ENCODE peak calls at places on chromosomes 4 and X, in eight cellular contexts. One of them, this sample, is unnamed.
A peak's percentile ranks its signal among the peaks of the same experiment; 100 is the strongest.

GRCh38 chr4:75542824-75543223 is 13.0 kb upstream of the ODAPH start:
- DNase-seq in fibroblast of lung: peak; percentile 95
- DNase-seq in GM12878: no peak
- DNase-seq in mesenchymal stem cell: peak; percentile 66
- DNase-seq in A549: no peak
- DNase-seq in K562: no peak
- DNase-seq in H9: no peak
- DNase-seq in mammary epithelial cell: peak; percentile 99
- DNase-seq in this sample: peak; percentile 86

GRCh38 chrX:72306851-72307645 is 1.3 kb upstream of the CITED1 start:
- DNase-seq in fibroblast of lung: peak; percentile 73
- DNase-seq in GM12878: no peak
- DNase-seq in mesenchymal stem cell: peak; percentile 73
- DNase-seq in A549: peak; percentile 67
- DNase-seq in K562: peak; percentile 57
- DNase-seq in H9: peak; percentile 60
- DNase-seq in mammary epithelial cell: peak; percentile 70
- DNase-seq in this sample: peak; percentile 96

GRCh38 chrX:71671043-71671829 is 3.9 kb downstream of the LOC101059915 start:
- DNase-seq in fibroblast of lung: no peak
- DNase-seq in GM12878: no peak
- DNase-seq in mesenchymal stem cell: no peak
- DNase-seq in A549: no peak
- DNase-seq in K562: no peak
- DNase-seq in H9: no peak
- DNase-seq in mammary epithelial cell: peak; percentile 70
- DNase-seq in this sample: no peak

GRCh38 chrX:151386838-151387459 is 10.1 kb upstream of the VMA21 start:
- DNase-seq in fibroblast of lung: no peak
- DNase-seq in GM12878: no peak
- DNase-seq in mesenchymal stem cell: no peak
- DNase-seq in A549: no peak
- DNase-seq in K562: no peak
- DNase-seq in H9: no peak
- DNase-seq in mammary epithelial cell: no peak
- DNase-seq in this sample: no peak

GRCh38 chrX:133980832-133981588 is 4.4 kb downstream of the GPC3 start:
- DNase-seq in fibroblast of lung: no peak
- DNase-seq in GM12878: no peak
- DNase-seq in mesenchymal stem cell: no peak
- DNase-seq in A549: no peak
- DNase-seq in K562: no peak
- DNase-seq in H9: no peak
- DNase-seq in mammary epithelial cell: no peak
- DNase-seq in this sample: no peak

GRCh38 chrX:39903937-39904336 is 193.8 kb downstream of the BCOR start:
- DNase-seq in fibroblast of lung: peak; percentile 69
- DNase-seq in GM12878: no peak
- DNase-seq in mesenchymal stem cell: no peak
- DNase-seq in A549: peak; percentile 35
- DNase-seq in K562: no peak
- DNase-seq in H9: no peak
- DNase-seq in mammary epithelial cell: peak; percentile 71
- DNase-seq in this sample: peak; percentile 84

GRCh38 chrX:22974616-22975015 is 25.1 kb upstream of the DDX53 start:
- DNase-seq in fibroblast of lung: peak; percentile 25
- DNase-seq in GM12878: no peak
- DNase-seq in mesenchymal stem cell: no peak
- DNase-seq in A549: no peak
- DNase-seq in K562: no peak
- DNase-seq in H9: no peak
- DNase-seq in mammary epithelial cell: no peak
- DNase-seq in this sample: no peak

GRCh38 chr4:175531405-175532091 is 280.5 kb downstream of the GPM6A start:
- DNase-seq in fibroblast of lung: peak; percentile 88
- DNase-seq in GM12878: no peak
- DNase-seq in mesenchymal stem cell: peak; percentile 14
- DNase-seq in A549: peak; percentile 7
- DNase-seq in K562: no peak
- DNase-seq in H9: no peak
- DNase-seq in mammary epithelial cell: peak; percentile 52
- DNase-seq in this sample: peak; percentile 86

GRCh38 chr4:138910914-138911336 is 104.7 kb upstream of the NOCT start:
- DNase-seq in fibroblast of lung: peak; percentile 83
- DNase-seq in GM12878: no peak
- DNase-seq in mesenchymal stem cell: peak; percentile 99
- DNase-seq in A549: peak; percentile 57
- DNase-seq in K562: peak; percentile 92
- DNase-seq in H9: peak; percentile 69
- DNase-seq in mammary epithelial cell: peak; percentile 87
- DNase-seq in this sample: no peak

GRCh38 chrX:119359618-119360382 is 39.3 kb upstream of the SLC25A43 start:
- DNase-seq in fibroblast of lung: no peak
- DNase-seq in GM12878: no peak
- DNase-seq in mesenchymal stem cell: no peak
- DNase-seq in A549: no peak
- DNase-seq in K562: no peak
- DNase-seq in H9: no peak
- DNase-seq in mammary epithelial cell: no peak
- DNase-seq in this sample: peak; percentile 53

GRCh38 chrX:31459361-31459760 is 387.5 kb upstream of the FTHL17 start:
- DNase-seq in fibroblast of lung: peak; percentile 46
- DNase-seq in GM12878: no peak
- DNase-seq in mesenchymal stem cell: no peak
- DNase-seq in A549: no peak
- DNase-seq in K562: no peak
- DNase-seq in H9: no peak
- DNase-seq in mammary epithelial cell: no peak
- DNase-seq in this sample: no peak

GRCh38 chr4:38026138-38026740 is 66.0 kb downstream of the PTTG2 start:
- DNase-seq in fibroblast of lung: no peak
- DNase-seq in GM12878: no peak
- DNase-seq in mesenchymal stem cell: no peak
- DNase-seq in A549: no peak
- DNase-seq in K562: no peak
- DNase-seq in H9: no peak
- DNase-seq in mammary epithelial cell: no peak
- DNase-seq in this sample: no peak

GRCh38 chr4:90840828-90841227 is 713.6 kb downstream of the CCSER1 start:
- DNase-seq in fibroblast of lung: no peak
- DNase-seq in GM12878: no peak
- DNase-seq in mesenchymal stem cell: no peak
- DNase-seq in A549: no peak
- DNase-seq in K562: no peak
- DNase-seq in H9: no peak
- DNase-seq in mammary epithelial cell: peak; percentile 78
- DNase-seq in this sample: peak; percentile 1

DNA sequence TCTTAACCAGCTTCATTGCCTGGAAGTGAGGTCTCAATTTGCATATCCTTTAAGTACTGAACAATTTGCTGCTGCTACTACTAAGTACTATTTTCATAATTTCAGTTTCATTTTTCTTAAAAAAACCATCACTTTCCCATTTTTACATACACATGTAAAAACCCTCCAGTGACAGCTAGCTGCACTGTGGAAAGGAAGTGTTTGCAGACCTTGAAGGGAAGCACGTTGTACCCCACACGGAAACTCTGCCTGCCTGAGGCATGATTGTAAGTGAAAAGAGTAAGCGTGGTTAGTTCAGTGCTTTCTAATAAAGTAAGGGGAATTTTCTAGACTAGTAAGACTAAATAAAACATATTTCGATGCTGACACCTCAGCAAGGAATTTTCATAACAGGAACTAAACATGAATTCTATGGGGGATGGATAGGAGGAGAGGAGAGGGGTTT is 103.6 kb downstream of the RAPGEF2 start:
- DNase-seq in fibroblast of lung: peak; percentile 69
- DNase-seq in GM12878: peak; percentile 83
- DNase-seq in mesenchymal stem cell: peak; percentile 21
- DNase-seq in A549: no peak
- DNase-seq in K562: no peak
- DNase-seq in H9: no peak
- DNase-seq in mammary epithelial cell: peak; percentile 60
- DNase-seq in this sample: peak; percentile 55
- H3K4me1 ChIP-seq in fibroblast of lung: peaks cover 5% of the 10 kb centered on the region
- H3K4me1 ChIP-seq in GM12878: peaks cover 27% of the 10 kb centered on the region
- H3K4me1 ChIP-seq in mesenchymal stem cell: no peaks in the 10 kb centered on the region
- H3K4me1 ChIP-seq in A549: peaks cover 6% of the 10 kb centered on the region
- H3K4me1 ChIP-seq in K562: no peaks in the 10 kb centered on the region
- H3K4me1 ChIP-seq in H9: no peaks in the 10 kb centered on the region
- H3K4me1 ChIP-seq in mammary epithelial cell: peaks cover 7% of the 10 kb centered on the region
- H3K4me1 ChIP-seq in this sample: peaks cover 13% of the 10 kb centered on the region

DNA sequence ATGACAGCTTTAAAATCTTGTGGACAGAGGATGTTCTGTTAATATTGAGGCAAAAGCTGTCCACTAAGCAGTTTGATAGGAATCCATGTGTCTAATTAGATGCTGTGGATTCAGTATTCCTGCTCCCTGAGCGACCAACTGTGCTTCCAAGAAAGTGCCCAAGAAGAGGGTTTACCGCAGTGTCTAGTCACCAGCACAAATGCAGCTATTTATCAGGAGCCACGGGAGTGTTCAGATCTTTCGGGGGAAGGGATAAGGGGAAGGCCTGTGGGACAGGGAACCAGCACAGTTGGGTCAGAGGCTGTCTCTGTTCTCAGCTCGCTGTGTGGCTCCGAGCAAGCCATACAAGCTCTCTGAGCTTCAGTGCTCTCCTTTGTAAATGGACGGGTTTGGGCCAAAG is 132.9 kb downstream of the AFAP1 start:
- DNase-seq in fibroblast of lung: peak; percentile 63
- DNase-seq in GM12878: no peak
- DNase-seq in mesenchymal stem cell: peak; percentile 63
- DNase-seq in A549: no peak
- DNase-seq in K562: no peak
- DNase-seq in H9: no peak
- DNase-seq in mammary epithelial cell: no peak
- DNase-seq in this sample: peak; percentile 59
- H3K4me2 ChIP-seq in fibroblast of lung: no peak overlapping the region
- H3K4me2 ChIP-seq in GM12878: no peak overlapping the region
- H3K4me2 ChIP-seq in mesenchymal stem cell: no peak overlapping the region
- H3K4me2 ChIP-seq in A549: peak overlapping the region; percentile 80
- H3K4me2 ChIP-seq in K562: no peak overlapping the region
- H3K4me2 ChIP-seq in H9: no peak overlapping the region
- H3K4me2 ChIP-seq in mammary epithelial cell: no peak overlapping the region
- H3K4me2 ChIP-seq in this sample: no peak overlapping the region

GRCh38 chr4:114192854-114193253 is 213.4 kb upstream of the ARSJ start:
- DNase-seq in fibroblast of lung: no peak
- DNase-seq in GM12878: no peak
- DNase-seq in mesenchymal stem cell: no peak
- DNase-seq in A549: no peak
- DNase-seq in K562: no peak
- DNase-seq in H9: no peak
- DNase-seq in mammary epithelial cell: no peak
- DNase-seq in this sample: no peak

GRCh38 chr4:114184901-114185300 is 205.5 kb upstream of the ARSJ start:
- DNase-seq in fibroblast of lung: no peak
- DNase-seq in GM12878: no peak
- DNase-seq in mesenchymal stem cell: no peak
- DNase-seq in A549: no peak
- DNase-seq in K562: no peak
- DNase-seq in H9: no peak
- DNase-seq in mammary epithelial cell: no peak
- DNase-seq in this sample: no peak

GRCh38 chr4:114191496-114191895 is 212.0 kb upstream of the ARSJ start:
- DNase-seq in fibroblast of lung: no peak
- DNase-seq in GM12878: no peak
- DNase-seq in mesenchymal stem cell: no peak
- DNase-seq in A549: no peak
- DNase-seq in K562: no peak
- DNase-seq in H9: no peak
- DNase-seq in mammary epithelial cell: no peak
- DNase-seq in this sample: no peak

DNA sequence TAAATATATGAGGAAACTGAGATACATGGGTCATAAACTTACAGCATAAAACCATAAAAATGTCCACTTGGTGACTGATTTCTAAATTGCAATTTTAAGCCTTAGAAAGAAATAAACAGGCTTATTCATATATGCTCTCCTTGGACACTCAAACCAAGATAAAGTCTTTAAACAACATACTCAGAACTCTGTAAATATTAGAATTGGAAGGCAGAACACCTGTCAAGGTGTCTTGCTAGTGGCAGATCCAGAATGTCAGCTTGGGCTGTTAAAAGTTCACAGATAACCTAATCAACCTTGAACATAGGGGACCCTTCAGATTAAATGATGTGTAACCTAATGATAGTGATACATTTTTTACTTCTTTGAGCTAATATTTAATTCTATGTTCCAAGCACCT is 208.1 kb upstream of the ARSJ start:
- DNase-seq in fibroblast of lung: no peak
- DNase-seq in GM12878: no peak
- DNase-seq in mesenchymal stem cell: no peak
- DNase-seq in A549: no peak
- DNase-seq in K562: no peak
- DNase-seq in H9: no peak
- DNase-seq in mammary epithelial cell: no peak
- DNase-seq in this sample: no peak
- H3K4me1 ChIP-seq in fibroblast of lung: no peaks in the 10 kb centered on the region
- H3K4me1 ChIP-seq in GM12878: no peaks in the 10 kb centered on the region
- H3K4me1 ChIP-seq in mesenchymal stem cell: no peaks in the 10 kb centered on the region
- H3K4me1 ChIP-seq in A549: no peaks in the 10 kb centered on the region
- H3K4me1 ChIP-seq in K562: no peaks in the 10 kb centered on the region
- H3K4me1 ChIP-seq in H9: no peaks in the 10 kb centered on the region
- H3K4me1 ChIP-seq in mammary epithelial cell: no peaks in the 10 kb centered on the region
- H3K4me1 ChIP-seq in this sample: no peaks in the 10 kb centered on the region

DNA sequence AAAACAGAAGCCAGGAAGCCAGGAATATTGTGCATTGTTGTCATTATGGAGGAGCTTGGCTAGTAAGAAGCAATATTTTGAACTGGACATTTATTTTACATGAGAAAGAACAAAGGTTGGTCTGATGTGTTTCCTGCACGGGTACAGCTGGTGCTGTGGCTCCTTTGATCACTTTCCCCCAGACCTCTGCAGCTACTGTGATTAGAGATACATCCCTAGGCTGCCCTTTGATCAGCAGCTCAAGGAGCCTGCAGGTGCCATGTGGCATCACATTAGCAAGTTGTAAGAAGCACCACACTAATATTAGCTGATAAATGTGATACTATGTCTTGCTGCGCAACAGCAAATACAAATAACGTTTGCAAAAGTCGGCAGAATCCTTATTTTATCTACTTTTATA is 2.5 kb downstream of the PDGFC start:
- DNase-seq in fibroblast of lung: no peak
- DNase-seq in GM12878: no peak
- DNase-seq in mesenchymal stem cell: no peak
- DNase-seq in A549: no peak
- DNase-seq in K562: no peak
- DNase-seq in H9: no peak
- DNase-seq in mammary epithelial cell: no peak
- DNase-seq in this sample: peak; percentile 18
- H3K4me2 ChIP-seq in fibroblast of lung: peak overlapping the region; percentile 86
- H3K4me2 ChIP-seq in GM12878: no peak overlapping the region
- H3K4me2 ChIP-seq in mesenchymal stem cell: peak overlapping the region; percentile 84
- H3K4me2 ChIP-seq in A549: peak overlapping the region; percentile 3
- H3K4me2 ChIP-seq in K562: no peak overlapping the region
- H3K4me2 ChIP-seq in H9: no peak overlapping the region
- H3K4me2 ChIP-seq in mammary epithelial cell: peak overlapping the region; percentile 92
- H3K4me2 ChIP-seq in this sample: peak overlapping the region; percentile 98

DNA sequence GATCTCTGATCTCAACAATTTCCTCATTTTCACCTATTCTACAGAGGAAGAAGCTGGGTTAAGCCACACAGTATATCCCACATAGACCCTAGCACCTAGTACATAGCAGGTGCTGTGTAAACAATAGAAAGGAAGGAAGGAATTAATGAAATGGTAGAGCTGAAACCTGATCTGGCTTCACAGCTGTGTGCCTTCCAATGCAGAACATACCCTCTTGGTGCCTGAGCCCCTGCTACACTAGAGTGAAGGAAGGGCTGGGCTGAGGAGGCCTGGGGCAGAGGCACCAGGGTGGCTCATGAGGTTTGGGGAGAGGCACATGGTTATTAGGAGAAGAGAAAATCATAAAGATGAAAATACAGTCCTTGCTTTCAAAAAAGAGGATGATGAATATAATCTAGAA is 21.3 kb downstream of the LRRC66 start:
- DNase-seq in fibroblast of lung: no peak
- DNase-seq in GM12878: no peak
- DNase-seq in mesenchymal stem cell: no peak
- DNase-seq in A549: no peak
- DNase-seq in K562: no peak
- DNase-seq in H9: no peak
- DNase-seq in mammary epithelial cell: no peak
- DNase-seq in this sample: peak; percentile 5
- H3K4me1 ChIP-seq in fibroblast of lung: no peaks in the 10 kb centered on the region
- H3K4me1 ChIP-seq in GM12878: no peaks in the 10 kb centered on the region
- H3K4me1 ChIP-seq in mesenchymal stem cell: peaks cover 7% of the 10 kb centered on the region
- H3K4me1 ChIP-seq in A549: no peaks in the 10 kb centered on the region
- H3K4me1 ChIP-seq in K562: no peaks in the 10 kb centered on the region
- H3K4me1 ChIP-seq in H9: no peaks in the 10 kb centered on the region
- H3K4me1 ChIP-seq in mammary epithelial cell: peaks cover 12% of the 10 kb centered on the region
- H3K4me1 ChIP-seq in this sample: no peaks in the 10 kb centered on the region